ENCODE peak calls at places on chromosomes 7 and 10, in ten cellular contexts. One of them, this sample, is unnamed.

GRCh38 chr7:139682136-139683013 is 95.4 kb downstream of the HIPK2 start:
- DNase-seq in fibroblast of lung: peak; percentile 82
- DNase-seq in tibial artery: no peak
- DNase-seq in thoracic aorta: no peak
- DNase-seq in aorta: no peak
- DNase-seq in pancreas: no peak
- DNase-seq in body of pancreas: no peak
- DNase-seq in iPS DF 6.9: no peak
- DNase-seq in AG04450: no peak
- DNase-seq in neuronal stem cell: no peak
- DNase-seq in this sample: peak; percentile 80

GRCh38 chr7:82343-83155 is 109.8 kb upstream of the FAM20C start:
- DNase-seq in neuronal stem cell: no peak
- DNase-seq in fibroblast of lung: no peak
- DNase-seq in pancreas: peak; percentile 71
- DNase-seq in aorta: no peak
- DNase-seq in AG04450: no peak
- DNase-seq in iPS DF 6.9: no peak
- DNase-seq in thoracic aorta: no peak
- DNase-seq in body of pancreas: peak; percentile 86
- DNase-seq in tibial artery: no peak
- DNase-seq in this sample: no peak

GRCh38 chr7:55570939-55571338 is 1.4 kb downstream of the VOPP1 start:
- DNase-seq in pancreas: no peak
- DNase-seq in neuronal stem cell: no peak
- DNase-seq in body of pancreas: no peak
- DNase-seq in AG04450: peak; percentile 51
- DNase-seq in iPS DF 6.9: no peak
- DNase-seq in tibial artery: no peak
- DNase-seq in thoracic aorta: no peak
- DNase-seq in fibroblast of lung: peak; percentile 91
- DNase-seq in aorta: no peak
- DNase-seq in this sample: no peak

GRCh38 chr7:150733734-150734095 is 3.5 kb upstream of the GIMAP5 start:
- DNase-seq in AG04450: no peak
- DNase-seq in tibial artery: no peak
- DNase-seq in body of pancreas: no peak
- DNase-seq in neuronal stem cell: no peak
- DNase-seq in pancreas: no peak
- DNase-seq in aorta: no peak
- DNase-seq in thoracic aorta: no peak
- DNase-seq in iPS DF 6.9: no peak
- DNase-seq in fibroblast of lung: no peak
- DNase-seq in this sample: no peak

GRCh38 chr10:50293508-50294320 is 42.4 kb upstream of the ASAH2 start:
- DNase-seq in iPS DF 6.9: no peak
- DNase-seq in tibial artery: no peak
- DNase-seq in pancreas: no peak
- DNase-seq in AG04450: no peak
- DNase-seq in body of pancreas: no peak
- DNase-seq in thoracic aorta: no peak
- DNase-seq in neuronal stem cell: no peak
- DNase-seq in aorta: no peak
- DNase-seq in fibroblast of lung: no peak
- DNase-seq in this sample: no peak

GRCh38 chr7:4154882-4155281 is 527.2 kb upstream of the FOXK1 start:
- DNase-seq in AG04450: no peak
- DNase-seq in fibroblast of lung: no peak
- DNase-seq in pancreas: no peak
- DNase-seq in thoracic aorta: no peak
- DNase-seq in aorta: no peak
- DNase-seq in tibial artery: no peak
- DNase-seq in iPS DF 6.9: no peak
- DNase-seq in neuronal stem cell: no peak
- DNase-seq in body of pancreas: no peak
- DNase-seq in this sample: no peak

GRCh38 chr10:23558361-23558799 is 119.5 kb downstream of the OTUD1 start:
- DNase-seq in body of pancreas: no peak
- DNase-seq in tibial artery: no peak
- DNase-seq in fibroblast of lung: no peak
- DNase-seq in iPS DF 6.9: no peak
- DNase-seq in thoracic aorta: no peak
- DNase-seq in neuronal stem cell: no peak
- DNase-seq in pancreas: no peak
- DNase-seq in aorta: no peak
- DNase-seq in AG04450: no peak
- DNase-seq in this sample: no peak

GRCh38 chr7:55520426-55521140 is 51.7 kb downstream of the VOPP1 start:
- DNase-seq in aorta: no peak
- DNase-seq in AG04450: no peak
- DNase-seq in fibroblast of lung: no peak
- DNase-seq in pancreas: no peak
- DNase-seq in iPS DF 6.9: no peak
- DNase-seq in neuronal stem cell: no peak
- DNase-seq in body of pancreas: no peak
- DNase-seq in thoracic aorta: no peak
- DNase-seq in tibial artery: no peak
- DNase-seq in this sample: no peak

GRCh38 chr10:67606572-67606971 is 89.4 kb downstream of the CTNNA3 start:
- DNase-seq in AG04450: peak; percentile 53
- DNase-seq in aorta: no peak
- DNase-seq in fibroblast of lung: peak; percentile 96
- DNase-seq in thoracic aorta: no peak
- DNase-seq in body of pancreas: no peak
- DNase-seq in pancreas: no peak
- DNase-seq in neuronal stem cell: no peak
- DNase-seq in iPS DF 6.9: no peak
- DNase-seq in tibial artery: no peak
- DNase-seq in this sample: no peak

GRCh38 chr7:99143853-99144672 is at the start of gene SMURF1:
- DNase-seq in neuronal stem cell: peak; percentile 71
- DNase-seq in AG04450: no peak
- DNase-seq in pancreas: peak; percentile 75
- DNase-seq in fibroblast of lung: peak; percentile 64
- DNase-seq in tibial artery: peak; percentile 59
- DNase-seq in thoracic aorta: peak; percentile 21
- DNase-seq in aorta: peak; percentile 90
- DNase-seq in body of pancreas: peak; percentile 68
- DNase-seq in iPS DF 6.9: no peak
- DNase-seq in this sample: no peak

DNA sequence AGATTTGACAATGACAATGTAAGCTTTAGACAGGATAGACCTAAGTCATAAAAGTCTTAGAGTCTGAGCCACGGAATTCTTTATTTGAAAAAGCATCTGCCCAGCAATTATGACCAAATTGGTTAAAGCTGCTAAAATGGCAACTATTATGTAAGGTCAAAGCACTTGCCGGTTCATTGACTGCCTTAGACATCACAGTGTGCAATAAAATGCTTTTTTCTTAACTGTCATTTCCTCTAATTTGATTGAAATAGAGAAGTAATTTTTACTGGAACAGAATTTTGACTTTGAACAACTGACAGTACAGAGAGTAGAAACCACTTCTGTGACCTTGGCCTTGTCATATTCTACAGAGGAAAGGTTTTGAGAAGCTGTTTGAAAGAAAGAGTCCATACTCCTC is 142.9 kb downstream of the THSD7A start:
- DNase-seq in iPS DF 6.9: no peak
- DNase-seq in neuronal stem cell: no peak
- DNase-seq in AG04450: no peak
- DNase-seq in fibroblast of lung: no peak
- DNase-seq in aorta: no peak
- DNase-seq in tibial artery: no peak
- DNase-seq in thoracic aorta: no peak
- DNase-seq in pancreas: no peak
- DNase-seq in body of pancreas: no peak
- DNase-seq in this sample: no peak
- H3K27ac ChIP-seq in iPS DF 6.9: no peak overlapping the region
- H3K27ac ChIP-seq in neuronal stem cell: no peak overlapping the region
- H3K27ac ChIP-seq in AG04450: no peak overlapping the region
- H3K27ac ChIP-seq in fibroblast of lung: no peak overlapping the region
- H3K27ac ChIP-seq in aorta: no peak overlapping the region
- H3K27ac ChIP-seq in tibial artery: no peak overlapping the region
- H3K27ac ChIP-seq in thoracic aorta: no peak overlapping the region
- H3K27ac ChIP-seq in pancreas: no peak overlapping the region
- H3K27ac ChIP-seq in body of pancreas: no peak overlapping the region
- H3K27ac ChIP-seq in this sample: no peak overlapping the region

GRCh38 chr10:69319911-69320316 is 41.6 kb downstream of the HK1 start:
- DNase-seq in neuronal stem cell: no peak
- DNase-seq in body of pancreas: no peak
- DNase-seq in AG04450: no peak
- DNase-seq in tibial artery: no peak
- DNase-seq in thoracic aorta: no peak
- DNase-seq in aorta: no peak
- DNase-seq in pancreas: no peak
- DNase-seq in fibroblast of lung: no peak
- DNase-seq in iPS DF 6.9: no peak
- DNase-seq in this sample: no peak

GRCh38 chr10:69321865-69322264 is 43.6 kb downstream of the HK1 start:
- DNase-seq in fibroblast of lung: peak; percentile 52
- DNase-seq in body of pancreas: no peak
- DNase-seq in AG04450: no peak
- DNase-seq in aorta: no peak
- DNase-seq in iPS DF 6.9: no peak
- DNase-seq in neuronal stem cell: no peak
- DNase-seq in pancreas: no peak
- DNase-seq in thoracic aorta: no peak
- DNase-seq in tibial artery: no peak
- DNase-seq in this sample: no peak

GRCh38 chr10:69318997-69319727 is 40.9 kb downstream of the HK1 start:
- DNase-seq in tibial artery: peak; percentile 89
- DNase-seq in thoracic aorta: peak; percentile 73
- DNase-seq in neuronal stem cell: no peak
- DNase-seq in body of pancreas: peak; percentile 73
- DNase-seq in AG04450: no peak
- DNase-seq in iPS DF 6.9: no peak
- DNase-seq in fibroblast of lung: peak; percentile 67
- DNase-seq in pancreas: peak; percentile 56
- DNase-seq in aorta: peak; percentile 97
- DNase-seq in this sample: no peak

GRCh38 chr10:69320521-69320920 is 42.2 kb downstream of the HK1 start:
- DNase-seq in thoracic aorta: no peak
- DNase-seq in aorta: no peak
- DNase-seq in iPS DF 6.9: no peak
- DNase-seq in body of pancreas: no peak
- DNase-seq in pancreas: no peak
- DNase-seq in AG04450: no peak
- DNase-seq in neuronal stem cell: no peak
- DNase-seq in tibial artery: no peak
- DNase-seq in fibroblast of lung: no peak
- DNase-seq in this sample: no peak

DNA sequence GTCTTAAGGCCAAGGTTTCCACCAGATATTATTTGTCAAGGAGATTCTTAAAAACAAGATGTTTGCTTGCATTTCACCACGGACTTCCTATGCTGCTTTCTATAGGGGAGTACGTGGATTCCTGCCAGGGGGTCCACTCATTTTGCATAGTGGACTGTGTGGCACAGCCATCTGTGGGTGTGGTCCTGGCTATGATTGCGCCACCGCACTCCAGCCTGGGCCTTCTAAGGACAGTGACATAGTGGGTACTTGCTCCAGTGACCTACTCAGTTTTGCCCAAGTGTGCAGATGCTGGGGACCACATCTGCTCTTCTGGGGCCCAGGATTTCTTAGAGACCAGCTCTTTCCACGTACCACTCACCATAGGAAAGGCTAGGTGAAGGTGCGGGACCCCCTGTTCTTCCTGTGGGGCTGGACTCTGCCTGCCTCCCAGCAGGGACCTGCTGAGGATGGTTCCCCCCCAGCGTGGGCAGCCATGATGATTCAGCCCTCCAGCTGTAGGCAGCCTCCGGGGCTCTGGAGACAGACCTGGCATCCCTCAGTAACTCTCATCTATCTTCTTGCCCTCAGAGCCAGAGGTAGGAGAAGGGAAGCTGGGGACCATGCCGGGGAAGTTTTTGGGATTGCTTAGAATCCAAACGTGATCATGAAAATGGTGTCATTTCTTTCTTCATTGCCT is 42.9 kb downstream of the HK1 start:
- DNase-seq in neuronal stem cell: no peak
- DNase-seq in AG04450: no peak
- DNase-seq in iPS DF 6.9: no peak
- DNase-seq in pancreas: no peak
- DNase-seq in aorta: no peak
- DNase-seq in body of pancreas: no peak
- DNase-seq in fibroblast of lung: no peak
- DNase-seq in thoracic aorta: no peak
- DNase-seq in tibial artery: peak; percentile 35
- DNase-seq in this sample: no peak
- H3K27ac ChIP-seq in neuronal stem cell: no peak overlapping the region
- H3K27ac ChIP-seq in AG04450: no peak overlapping the region
- H3K27ac ChIP-seq in iPS DF 6.9: no peak overlapping the region
- H3K27ac ChIP-seq in pancreas: no peak overlapping the region
- H3K27ac ChIP-seq in aorta: no peak overlapping the region
- H3K27ac ChIP-seq in body of pancreas: no peak overlapping the region
- H3K27ac ChIP-seq in fibroblast of lung: no peak overlapping the region
- H3K27ac ChIP-seq in thoracic aorta: no peak overlapping the region
- H3K27ac ChIP-seq in tibial artery: peak overlapping the region; percentile 91
- H3K27ac ChIP-seq in this sample: no peak overlapping the region

DNA sequence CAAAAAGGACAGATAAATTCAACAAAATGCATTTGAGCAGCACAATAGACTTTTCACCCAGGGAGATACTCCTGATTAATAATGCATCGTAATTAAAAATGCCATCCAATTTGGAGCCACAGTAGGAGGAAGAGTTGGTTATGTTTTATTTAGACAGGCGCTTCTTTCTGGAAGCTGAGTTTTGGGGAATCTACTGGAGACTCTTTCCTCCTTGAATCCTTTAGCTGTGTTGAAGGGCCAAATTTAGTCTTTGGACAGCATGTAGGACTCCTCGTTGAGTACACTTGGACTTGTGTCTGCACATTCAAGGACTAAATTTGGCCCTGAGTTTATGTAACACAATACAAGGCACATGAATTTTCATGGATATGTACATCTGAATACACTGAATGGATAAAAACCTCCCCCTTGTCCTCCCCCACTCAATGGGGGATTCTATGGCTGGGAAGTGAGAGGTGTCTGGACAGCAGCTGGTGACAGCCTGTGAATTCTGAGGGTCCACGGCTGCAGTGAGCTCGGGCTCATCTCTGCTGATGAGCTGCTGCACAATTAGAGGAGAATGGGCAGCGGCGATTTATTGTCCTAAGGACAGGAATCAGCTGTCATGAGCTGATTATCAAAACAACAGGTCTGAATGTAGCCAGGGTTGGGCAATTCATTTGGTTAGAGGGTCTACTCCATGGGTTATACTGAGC is 95.3 kb downstream of the PRTFDC1 start:
- DNase-seq in neuronal stem cell: no peak
- DNase-seq in body of pancreas: no peak
- DNase-seq in fibroblast of lung: no peak
- DNase-seq in pancreas: no peak
- DNase-seq in iPS DF 6.9: no peak
- DNase-seq in AG04450: no peak
- DNase-seq in tibial artery: no peak
- DNase-seq in thoracic aorta: no peak
- DNase-seq in aorta: no peak
- DNase-seq in this sample: no peak
- H3K27ac ChIP-seq in neuronal stem cell: no peak overlapping the region
- H3K27ac ChIP-seq in body of pancreas: no peak overlapping the region
- H3K27ac ChIP-seq in fibroblast of lung: no peak overlapping the region
- H3K27ac ChIP-seq in pancreas: no peak overlapping the region
- H3K27ac ChIP-seq in iPS DF 6.9: no peak overlapping the region
- H3K27ac ChIP-seq in AG04450: no peak overlapping the region
- H3K27ac ChIP-seq in tibial artery: no peak overlapping the region
- H3K27ac ChIP-seq in thoracic aorta: no peak overlapping the region
- H3K27ac ChIP-seq in aorta: no peak overlapping the region
- H3K27ac ChIP-seq in this sample: no peak overlapping the region

GRCh38 chr10:60944159-60944909 is at the start of gene RHOBTB1:
- DNase-seq in fibroblast of lung: peak; percentile 85
- DNase-seq in body of pancreas: peak; percentile 85
- DNase-seq in iPS DF 6.9: no peak
- DNase-seq in AG04450: no peak
- DNase-seq in aorta: peak; percentile 93
- DNase-seq in neuronal stem cell: peak; percentile 64
- DNase-seq in pancreas: peak; percentile 82
- DNase-seq in thoracic aorta: peak; percentile 4
- DNase-seq in tibial artery: peak; percentile 78
- DNase-seq in this sample: no peak
- H3K27ac ChIP-seq in fibroblast of lung: peak within 1 kb of the TSS; percentile 98
- H3K27ac ChIP-seq in body of pancreas: peak within 1 kb of the TSS; percentile 96
- H3K27ac ChIP-seq in iPS DF 6.9: no peak within 1 kb of the TSS
- H3K27ac ChIP-seq in AG04450: peak within 1 kb of the TSS; percentile 98
- H3K27ac ChIP-seq in aorta: peak within 1 kb of the TSS; percentile 97
- H3K27ac ChIP-seq in neuronal stem cell: peak within 1 kb of the TSS; percentile 87
- H3K27ac ChIP-seq in pancreas: peak within 1 kb of the TSS; percentile 97
- H3K27ac ChIP-seq in thoracic aorta: peak within 1 kb of the TSS; percentile 96
- H3K27ac ChIP-seq in tibial artery: peak within 1 kb of the TSS; percentile 99
- H3K27ac ChIP-seq in this sample: peak within 1 kb of the TSS; percentile 60

This sample was measured in epithelial cell of prostate.